ENCODE peak calls at places on chromosomes 16 and 17, in eight cellular contexts. W is M059J; U is heart right ventricle; S is activated CD4-positive, CD25-positive, alpha-beta regulatory T cell; H is mucosa of gallbladder; G is mesothelial cell of epicardium; K is HL-60; T is foreskin melanocyte. O is an unnamed sample.

GRCh38 chr16:85858984-85859817 is 39.8 kb upstream of the IRF8 start:
- DNase-seq in S (no peak), H (no peak), G (peak), T (no peak), U (no peak), W (no peak), K (no peak), O (no peak)

GRCh38 chr17:68851875-68852274 is 103.3 kb downstream of the ABCA8 start:
- DNase-seq in H (no peak), U (no peak), W (no peak), T (no peak), G (no peak), S (no peak), K (no peak), O (no peak)

GRCh38 chr16:47359478-47359877 is 101.4 kb downstream of the ITFG1 start:
- DNase-seq in W (peak), H (no peak), U (no peak), S (no peak), G (no peak), K (no peak), T (no peak), O (no peak)

GRCh38 chr17:7587420-7587786 is 2.5 kb downstream of the SOX15 start:
- DNase-seq in T (no peak), S (no peak), W (peak), H (no peak), K (no peak), U (no peak), G (no peak), O (no peak)

GRCh38 chr16:55046146-55046460 is 115.4 kb downstream of the IRX5 start:
- DNase-seq in S (no peak), T (no peak), U (no peak), H (no peak), G (no peak), W (no peak), K (no peak), O (no peak)

GRCh38 chr17:10718547-10718946 is 11.3 kb downstream of the TMEM220 start:
- DNase-seq in W (no peak), K (no peak), G (no peak), S (no peak), H (no peak), U (no peak), T (no peak), O (no peak)

GRCh38 chr16:3816326-3816725 is 64.2 kb downstream of the CREBBP start:
- DNase-seq in U (no peak), G (no peak), W (no peak), H (no peak), K (no peak), S (no peak), T (no peak), O (no peak)

GRCh38 chr16:9225527-9226316 is 134.3 kb downstream of the HAPSTR1 start:
- DNase-seq in U (no peak), G (no peak), S (no peak), T (no peak), W (peak), K (no peak), H (no peak), O (no peak)

GRCh38 chr17:41535764-41536481 is 7.8 kb upstream of the KRT19 start:
- DNase-seq in K (no peak), G (no peak), S (no peak), T (no peak), H (peak), W (no peak), U (no peak), O (peak)

GRCh38 chr17:61317779-61318178 is 81.9 kb upstream of the TBX2 start:
- DNase-seq in T (no peak), W (no peak), S (no peak), G (no peak), U (no peak), K (no peak), H (no peak), O (no peak)

GRCh38 chr17:55305321-55306087 is 40.7 kb downstream of the HLF start:
- DNase-seq in W (no peak), U (no peak), T (no peak), H (no peak), G (no peak), S (no peak), K (no peak), O (no peak)

GRCh38 chr17:17079336-17079735 is 37.1 kb downstream of the MPRIP start:
- DNase-seq in U (no peak), G (no peak), W (no peak), T (no peak), K (no peak), S (no peak), H (no peak), O (no peak)

GRCh38 chr17:82767041-82767754 is 15.3 kb downstream of the TBCD start:
- DNase-seq in T (peak), H (no peak), G (no peak), W (peak), U (no peak), S (no peak), K (no peak), O (no peak)

GRCh38 chr16:17364319-17365210 is 106.2 kb downstream of the XYLT1 start:
- DNase-seq in H (no peak), T (no peak), U (no peak), G (no peak), K (no peak), S (no peak), W (peak), O (no peak)

GRCh38 chr16:67451704-67452435 is 20.9 kb downstream of the HSD11B2 start:
- DNase-seq in K (no peak), T (no peak), G (no peak), H (no peak), U (no peak), W (no peak), S (no peak), O (no peak)

GRCh38 chr17:72302735-72303134 is 181.9 kb downstream of the SOX9 start:
- DNase-seq in G (no peak), T (no peak), U (no peak), H (no peak), K (no peak), S (no peak), W (no peak), O (no peak)